ENCODE peak calls at places on chromosomes 11 and 22, in seven cellular contexts. N is CD4-positive, alpha-beta T cell; Z is esophagus muscularis mucosa; K is kidney; C is A673; S is psoas muscle; F is CD8-positive, alpha-beta memory T cell. L is an unnamed sample.

GRCh38 chr11:36540998-36541397 is 26.8 kb upstream of the RAG1 start:
- DNase-seq in N (no peak), Z (no peak), K (no peak), C (peak), S (no peak), F (no peak), L (peak)

GRCh38 chr22:44024288-44024908 is at the start of gene PARVB:
- DNase-seq in N (no peak), Z (no peak), K (peak), C (peak), S (peak), F (no peak), L (no peak)

GRCh38 chr11:93017821-93018690 is 48.6 kb downstream of the MTNR1B start:
- DNase-seq in N (no peak), Z (no peak), K (no peak), C (no peak), S (no peak), F (no peak), L (peak)

GRCh38 chr11:134502153-134502550 is 90.1 kb upstream of the B3GAT1 start:
- DNase-seq in N (no peak), Z (no peak), K (peak), C (no peak), S (no peak), F (no peak), L (no peak)

GRCh38 chr11:70717961-70718595 is 319.7 kb downstream of the CTTN start:
- DNase-seq in N (no peak), Z (no peak), K (no peak), C (no peak), S (peak), F (no peak), L (peak)

GRCh38 chr11:31421840-31422239 is 52.2 kb downstream of the DNAJC24 start:
- DNase-seq in N (no peak), Z (no peak), K (no peak), C (no peak), S (no peak), F (no peak), L (no peak)

GRCh38 chr11:9757809-9758675 is 94.2 kb downstream of the SWAP70 start:
- DNase-seq in N (peak), Z (peak), K (peak), C (peak), S (peak), F (peak), L (peak)

GRCh38 chr22:31586137-31586920 is 75.7 kb downstream of the PISD start:
- DNase-seq in N (no peak), Z (no peak), K (no peak), C (no peak), S (no peak), F (no peak), L (no peak)

GRCh38 chr11:108516125-108516524 is 17.9 kb upstream of the POGLUT3 start:
- DNase-seq in N (no peak), Z (no peak), K (no peak), C (no peak), S (no peak), F (no peak), L (no peak)

GRCh38 chr11:9015677-9016076 is 11.9 kb upstream of the NRIP3 start:
- DNase-seq in N (peak), Z (peak), K (no peak), C (peak), S (peak), F (peak), L (peak)

GRCh38 chr11:12717851-12718291 is 43.6 kb downstream of the TEAD1 start:
- DNase-seq in N (peak), Z (no peak), K (no peak), C (no peak), S (no peak), F (no peak), L (no peak)

GRCh38 chr11:2883717-2884423 is 1.7 kb downstream of the CDKN1C start:
- DNase-seq in N (no peak), Z (no peak), K (no peak), C (no peak), S (peak), F (no peak), L (no peak)

GRCh38 chr11:134483291-134483690 is 71.2 kb upstream of the B3GAT1 start:
- DNase-seq in N (no peak), Z (no peak), K (no peak), C (no peak), S (no peak), F (no peak), L (no peak)

GRCh38 chr11:72962084-72962483 is 147.9 kb downstream of the ATG16L2 start:
- DNase-seq in N (no peak), Z (no peak), K (no peak), C (peak), S (no peak), F (no peak), L (peak)

GRCh38 chr11:32081129-32081641 is 9.7 kb upstream of the RCN1 start:
- DNase-seq in N (no peak), Z (no peak), K (no peak), C (peak), S (no peak), F (no peak), L (no peak)

GRCh38 chr11:99325807-99326206 is 305.1 kb downstream of the CNTN5 start:
- DNase-seq in N (no peak), Z (no peak), K (no peak), C (peak), S (no peak), F (no peak), L (peak)

GRCh38 chr11:131899954-131900580 is 529.7 kb downstream of the NTM start:
- DNase-seq in N (no peak), Z (no peak), K (no peak), C (peak), S (peak), F (no peak), L (peak)

GRCh38 chr11:73095613-73096012 is 46.5 kb downstream of the FCHSD2 start:
- DNase-seq in N (no peak), Z (no peak), K (no peak), C (no peak), S (no peak), F (no peak), L (no peak)

GRCh38 chr11:22830082-22830414 is 447 bp upstream of the SVIP start:
- DNase-seq in N (no peak), Z (no peak), K (no peak), C (no peak), S (no peak), F (no peak), L (no peak)

GRCh38 chr11:129950319-129951034 is 52.2 kb downstream of the PRDM10 start:
- DNase-seq in N (no peak), Z (no peak), K (peak), C (no peak), S (peak), F (no peak), L (no peak)

GRCh38 chr11:120344302-120345004 is 8.2 kb downstream of the ARHGEF12 start:
- DNase-seq in N (peak), Z (no peak), K (no peak), C (peak), S (no peak), F (no peak), L (no peak)

GRCh38 chr11:120343429-120343828 is 7.2 kb downstream of the ARHGEF12 start:
- DNase-seq in N (no peak), Z (no peak), K (no peak), C (peak), S (no peak), F (no peak), L (no peak)

GRCh38 chr11:120342226-120342625 is 6.0 kb downstream of the ARHGEF12 start:
- DNase-seq in N (no peak), Z (no peak), K (no peak), C (no peak), S (no peak), F (no peak), L (no peak)

GRCh38 chr11:120342678-120343077 is 6.5 kb downstream of the ARHGEF12 start:
- DNase-seq in N (no peak), Z (no peak), K (no peak), C (no peak), S (no peak), F (no peak), L (no peak)

GRCh38 chr11:120346233-120346632 is 10.0 kb downstream of the ARHGEF12 start:
- DNase-seq in N (no peak), Z (no peak), K (no peak), C (no peak), S (no peak), F (no peak), L (no peak)
- H3K27ac ChIP-seq in N (no peak), Z (peak), K (no peak), C (peak), S (peak), F (no peak), L (no peak)

GRCh38 chr11:6611092-6612007 is 666 bp downstream of the TAF10 start:
- DNase-seq in N (peak), Z (no peak), K (peak), C (no peak), S (peak), F (peak), L (peak)

GRCh38 chr11:6609502-6610015 is 2.5 kb downstream of the TAF10 start:
- DNase-seq in N (no peak), Z (no peak), K (no peak), C (no peak), S (no peak), F (no peak), L (no peak)

GRCh38 chr11:6608726-6609501 is 3.1 kb downstream of the TAF10 start:
- DNase-seq in N (no peak), Z (peak), K (peak), C (no peak), S (no peak), F (no peak), L (no peak)

GRCh38 chr11:6612008-6612815 is at the start of gene TAF10:
- DNase-seq in N (peak), Z (peak), K (peak), C (peak), S (peak), F (peak), L (peak)

GRCh38 chr11:6610591-6610990 is 1.4 kb downstream of the TAF10 start:
- DNase-seq in N (no peak), Z (no peak), K (peak), C (no peak), S (no peak), F (no peak), L (no peak)
- H3K27ac ChIP-seq in N (peak), Z (peak), K (no peak), C (no peak), S (peak), F (no peak), L (no peak)

DNA sequence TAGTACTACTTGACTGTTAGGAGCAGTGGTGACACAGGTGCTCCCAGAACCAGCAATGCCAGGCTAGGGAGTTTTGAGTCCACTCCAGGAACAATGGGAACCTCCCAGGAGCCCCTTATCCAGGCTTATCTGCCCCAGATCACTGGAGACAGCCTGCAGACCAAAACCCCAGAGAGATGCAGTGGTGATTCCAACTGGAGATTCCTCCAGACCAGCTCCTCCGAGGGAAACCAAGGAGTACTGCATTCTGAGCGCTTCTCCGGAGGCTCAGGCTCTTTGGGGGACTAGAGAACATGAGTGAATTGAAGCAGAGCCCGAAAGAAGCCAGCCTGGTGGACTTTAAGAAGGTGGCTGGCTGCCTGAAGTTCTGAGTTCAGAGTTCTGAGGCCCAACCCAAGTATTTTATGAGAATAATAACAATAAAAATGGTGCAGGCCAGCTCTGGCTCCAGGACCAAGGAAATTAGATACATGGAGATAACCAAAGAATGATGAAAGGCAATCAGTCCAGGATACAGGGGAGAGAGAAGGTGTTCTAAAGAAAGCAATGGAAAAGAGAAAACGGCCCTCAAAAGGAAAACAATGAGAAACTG is 1.3 kb upstream of the TMEM25 start:
- DNase-seq in N (no peak), Z (no peak), K (no peak), C (no peak), S (no peak), F (no peak), L (peak)
- H3K27ac ChIP-seq in N (no peak), Z (no peak), K (peak), C (no peak), S (peak), F (no peak), L (no peak)

GRCh38 chr11:67667490-67668190 is 6.8 kb downstream of the ALDH3B2 start:
- DNase-seq in N (no peak), Z (peak), K (peak), C (no peak), S (no peak), F (no peak), L (no peak)
- H3K27ac ChIP-seq in N (no peak), Z (no peak), K (no peak), C (no peak), S (no peak), F (no peak), L (no peak)

GRCh38 chr11:68353669-68354068 is 41.3 kb downstream of the LRP5 start:
- DNase-seq in N (no peak), Z (no peak), K (no peak), C (no peak), S (no peak), F (no peak), L (no peak)
- H3K27ac ChIP-seq in N (no peak), Z (peak), K (peak), C (no peak), S (peak), F (no peak), L (no peak)

DNA sequence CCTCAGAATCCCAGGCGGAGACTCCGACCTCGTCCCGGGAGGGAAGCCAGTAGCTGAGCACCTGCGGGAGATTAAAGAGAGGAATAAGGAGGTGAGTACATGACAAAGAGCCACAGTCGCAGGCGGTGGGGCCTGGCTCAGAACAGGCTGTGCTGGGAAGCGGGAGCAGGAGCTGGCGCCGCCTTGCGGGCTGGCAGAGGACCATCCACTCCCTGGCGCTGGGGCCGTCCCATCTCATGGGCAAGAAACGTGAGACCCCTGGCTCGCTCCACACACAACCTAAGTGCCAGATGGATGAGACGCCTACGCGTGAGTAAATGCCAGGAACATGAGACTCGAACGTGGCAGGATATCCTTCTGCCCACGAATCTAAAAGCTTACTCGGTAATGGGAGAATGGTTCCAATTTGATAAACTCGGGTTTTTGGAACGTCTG is 6.3 kb downstream of the CEND1 start:
- DNase-seq in N (no peak), Z (no peak), K (peak), C (peak), S (peak), F (no peak), L (peak)
- H3K27ac ChIP-seq in N (no peak), Z (peak), K (no peak), C (peak), S (peak), F (no peak), L (no peak)

DNA sequence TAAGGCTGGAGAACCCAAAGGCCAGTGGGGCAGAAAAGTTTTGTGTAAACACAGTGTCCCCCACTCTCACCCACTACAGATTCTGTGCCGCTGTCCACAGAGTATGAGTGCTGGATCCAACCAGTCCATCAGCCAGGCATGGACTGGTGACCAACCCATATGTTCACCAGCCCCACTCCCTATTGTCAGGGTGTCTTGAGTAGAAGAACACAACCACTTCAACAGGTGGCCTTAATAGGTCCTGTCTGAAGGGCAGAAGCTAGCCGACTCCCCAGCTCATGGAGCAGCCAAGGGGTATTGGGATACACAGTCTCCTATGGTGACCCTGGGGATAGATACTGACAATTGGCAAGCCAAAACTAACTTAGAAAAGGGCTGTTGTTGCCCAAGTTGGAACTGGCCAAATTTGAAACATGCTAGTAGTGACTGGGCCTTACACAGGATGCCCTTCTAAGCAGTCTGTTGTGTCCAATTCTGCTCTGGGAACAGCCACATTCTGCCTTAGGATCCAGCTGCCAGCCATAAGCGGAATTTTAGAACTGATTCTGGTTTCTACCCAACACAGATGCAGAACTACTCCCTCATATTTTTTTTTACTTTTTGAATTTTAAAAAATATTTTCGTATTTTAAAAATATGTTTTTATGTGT is 19.8 kb upstream of the PGM2L1 start:
- DNase-seq in N (no peak), Z (no peak), K (no peak), C (peak), S (no peak), F (no peak), L (no peak)
- H3K27ac ChIP-seq in N (no peak), Z (peak), K (peak), C (no peak), S (no peak), F (no peak), L (no peak)